ENCODE peak calls at places on chromosomes 16 and 17, in six cellular contexts. V is aorta, Q is PC-9, B is ovary, E is GM23248, C is IMR-90. G is an unnamed sample.

GRCh38 chr17:37068266-37068665 is 119.5 kb downstream of the AATF start:
- DNase-seq in V (no peak), Q (no peak), B (no peak), E (no peak), C (peak), G (no peak)

GRCh38 chr16:60123387-60124023 is 1389.4 kb upstream of the GOT2 start:
- DNase-seq in V (no peak), Q (no peak), B (no peak), E (no peak), C (no peak), G (no peak)

GRCh38 chr17:81463506-81463905 is 49.1 kb downstream of the ACTG1 start:
- DNase-seq in V (no peak), Q (no peak), B (no peak), E (no peak), C (no peak), G (no peak)

GRCh38 chr17:35537569-35538209 is at the start of gene SLFN12L:
- DNase-seq in V (no peak), Q (no peak), B (no peak), E (no peak), C (no peak), G (peak)

GRCh38 chr17:72924181-72924580 is 168.3 kb downstream of the SLC39A11 start:
- DNase-seq in V (no peak), Q (no peak), B (no peak), E (no peak), C (no peak), G (no peak)

GRCh38 chr17:48577946-48578615 is at the start of gene HOXB4:
- DNase-seq in V (peak), Q (no peak), B (peak), E (peak), C (peak), G (peak)

GRCh38 chr16:88194397-88195020 is 188.2 kb upstream of the ZNF469 start:
- DNase-seq in V (no peak), Q (no peak), B (peak), E (peak), C (peak), G (no peak)

GRCh38 chr17:70687421-70687820 is 518.1 kb downstream of the KCNJ2 start:
- DNase-seq in V (no peak), Q (no peak), B (no peak), E (no peak), C (no peak), G (no peak)

GRCh38 chr16:85798283-85798776 is 1.0 kb downstream of the EMC8 start:
- DNase-seq in V (no peak), Q (no peak), B (no peak), E (no peak), C (peak), G (no peak)

GRCh38 chr16:74123195-74123594 is 173.4 kb upstream of the PSMD7 start:
- DNase-seq in V (no peak), Q (no peak), B (no peak), E (no peak), C (no peak), G (no peak)